ENCODE peak calls at places on chromosomes 6 and 20, in nine cellular contexts. T, Z, E, L, K, D, A, P and W are unnamed samples.

GRCh38 chr6:40347571-40348011 is 239.6 kb downstream of the LRFN2 start:
- DNase-seq in T (no peak), Z (peak), E (no peak), L (peak), K (no peak), D (no peak), A (peak), P (no peak), W (no peak)

GRCh38 chr6:22636450-22636849 is 67.1 kb downstream of the HDGFL1 start:
- DNase-seq in T (no peak), Z (no peak), E (no peak), L (no peak), K (no peak), D (no peak), A (no peak), P (no peak), W (no peak)

GRCh38 chr6:121376411-121376810 is 42.1 kb upstream of the TBC1D32 start:
- DNase-seq in T (no peak), Z (no peak), E (no peak), L (no peak), K (no peak), D (no peak), A (no peak), P (no peak), W (no peak)

GRCh38 chr6:159117031-159117430 is 52.2 kb upstream of the FNDC1 start:
- DNase-seq in T (no peak), Z (no peak), E (no peak), L (peak), K (no peak), D (no peak), A (no peak), P (no peak), W (no peak)

GRCh38 chr6:53919881-53920360 is 125.1 kb downstream of the LRRC1 start:
- DNase-seq in T (no peak), Z (no peak), E (no peak), L (no peak), K (no peak), D (no peak), A (no peak), P (no peak), W (no peak)

GRCh38 chr6:109039795-109040194 is 54.9 kb downstream of the SESN1 start:
- DNase-seq in T (no peak), Z (no peak), E (no peak), L (no peak), K (no peak), D (no peak), A (no peak), P (no peak), W (no peak)

GRCh38 chr6:33886673-33887144 is 82.9 kb upstream of the MLN start:
- DNase-seq in T (peak), Z (peak), E (no peak), L (peak), K (no peak), D (no peak), A (peak), P (no peak), W (no peak)

GRCh38 chr20:8223096-8223870 is 91.2 kb downstream of the PLCB1 start:
- DNase-seq in T (no peak), Z (no peak), E (no peak), L (no peak), K (no peak), D (peak), A (no peak), P (no peak), W (no peak)

GRCh38 chr6:147203311-147204059 is 732 bp upstream of the STXBP5 start:
- DNase-seq in T (peak), Z (peak), E (peak), L (peak), K (peak), D (peak), A (peak), P (peak), W (peak)

GRCh38 chr20:52994184-52994970 is 22.2 kb downstream of the TSHZ2 start:
- DNase-seq in T (no peak), Z (no peak), E (no peak), L (no peak), K (no peak), D (no peak), A (no peak), P (no peak), W (no peak)

GRCh38 chr6:71368284-71368683 is 79.7 kb downstream of the OGFRL1 start:
- DNase-seq in T (no peak), Z (no peak), E (no peak), L (no peak), K (no peak), D (no peak), A (no peak), P (no peak), W (no peak)

GRCh38 chr6:106556368-106556960 is 72.8 kb downstream of the RTN4IP1 start:
- DNase-seq in T (no peak), Z (no peak), E (no peak), L (no peak), K (no peak), D (peak), A (no peak), P (peak), W (no peak)

GRCh38 chr6:39956951-39957350 is 22.7 kb upstream of the MOCS1 start:
- DNase-seq in T (no peak), Z (no peak), E (no peak), L (no peak), K (no peak), D (no peak), A (no peak), P (no peak), W (no peak)

GRCh38 chr20:62795023-62795761 is 1.1 kb upstream of the MRGBP start:
- DNase-seq in T (no peak), Z (no peak), E (peak), L (no peak), K (peak), D (no peak), A (peak), P (peak), W (peak)

GRCh38 chr20:49501917-49502316 is 19.4 kb upstream of the KCNB1 start:
- DNase-seq in T (no peak), Z (no peak), E (no peak), L (no peak), K (no peak), D (no peak), A (no peak), P (peak), W (no peak)

GRCh38 chr6:117477988-117478852 is 4.3 kb upstream of the DCBLD1 start:
- DNase-seq in T (no peak), Z (no peak), E (no peak), L (no peak), K (no peak), D (no peak), A (peak), P (peak), W (no peak)

GRCh38 chr6:72938104-72938503 is 287.2 kb downstream of the KHDC1L start:
- DNase-seq in T (no peak), Z (no peak), E (no peak), L (no peak), K (no peak), D (no peak), A (no peak), P (no peak), W (no peak)

GRCh38 chr6:153312633-153313032 is 181.6 kb upstream of the RGS17 start:
- DNase-seq in T (peak), Z (peak), E (no peak), L (no peak), K (peak), D (peak), A (peak), P (peak), W (peak)

GRCh38 chr20:59010995-59011873 is 4.2 kb upstream of the CTSZ start:
- DNase-seq in T (no peak), Z (peak), E (no peak), L (no peak), K (no peak), D (peak), A (peak), P (no peak), W (no peak)

GRCh38 chr20:59824711-59825562 is 108.5 kb downstream of the SYCP2 start:
- DNase-seq in T (no peak), Z (no peak), E (no peak), L (peak), K (no peak), D (no peak), A (no peak), P (no peak), W (no peak)

GRCh38 chr6:24936641-24937317 is 1.0 kb upstream of the RIPOR2 start:
- DNase-seq in T (no peak), Z (no peak), E (peak), L (no peak), K (no peak), D (no peak), A (peak), P (no peak), W (no peak)

GRCh38 chr6:89963391-89963790 is 69.1 kb downstream of the GJA10 start:
- DNase-seq in T (no peak), Z (no peak), E (no peak), L (no peak), K (no peak), D (no peak), A (no peak), P (no peak), W (no peak)

GRCh38 chr6:38352636-38353035 is 287.1 kb downstream of the BTBD9 start:
- DNase-seq in T (no peak), Z (no peak), E (no peak), L (no peak), K (no peak), D (no peak), A (no peak), P (no peak), W (no peak)

GRCh38 chr6:84547341-84547794 is 217.0 kb downstream of the TBX18 start:
- DNase-seq in T (no peak), Z (no peak), E (no peak), L (no peak), K (no peak), D (no peak), A (no peak), P (no peak), W (no peak)

GRCh38 chr6:33967266-33967767 is 163.5 kb upstream of the MLN start:
- DNase-seq in T (no peak), Z (no peak), E (no peak), L (no peak), K (no peak), D (no peak), A (no peak), P (no peak), W (no peak)

GRCh38 chr6:130961148-130961547 is 101.9 kb downstream of the EPB41L2 start:
- DNase-seq in T (no peak), Z (no peak), E (no peak), L (no peak), K (no peak), D (peak), A (no peak), P (no peak), W (no peak)

GRCh38 chr6:6825986-6826901 is 237.7 kb downstream of the LY86 start:
- DNase-seq in T (peak), Z (no peak), E (no peak), L (no peak), K (no peak), D (no peak), A (peak), P (peak), W (peak)

GRCh38 chr6:129543981-129544380 is 166.0 kb downstream of the ARHGAP18 start:
- DNase-seq in T (no peak), Z (no peak), E (no peak), L (no peak), K (no peak), D (no peak), A (no peak), P (no peak), W (no peak)

GRCh38 chr20:4916991-4917881 is 84.1 kb downstream of the SLC23A2 start:
- DNase-seq in T (no peak), Z (no peak), E (no peak), L (no peak), K (no peak), D (peak), A (no peak), P (no peak), W (no peak)

GRCh38 chr6:28218312-28219248 is 6.5 kb upstream of the ZSCAN9 start:
- DNase-seq in T (peak), Z (peak), E (no peak), L (peak), K (no peak), D (peak), A (peak), P (peak), W (peak)